ENCODE peak calls at places on chromosomes 12 and 14, in seven cellular contexts. One of them, this sample, is unnamed.

GRCh38 chr14:68854421-68854820 is 61.6 kb upstream of the ZFP36L1 start:
- DNase-seq in A549: no peak
- DNase-seq in H1: peak
- DNase-seq in SK-N-SH: no peak
- DNase-seq in K562: peak
- DNase-seq in HepG2: no peak
- DNase-seq in GM12878: no peak
- DNase-seq in this sample: no peak

GRCh38 chr12:101074940-101075680 is 134.9 kb downstream of the SLC5A8 start:
- DNase-seq in A549: no peak
- DNase-seq in H1: no peak
- DNase-seq in SK-N-SH: no peak
- DNase-seq in K562: no peak
- DNase-seq in HepG2: no peak
- DNase-seq in GM12878: no peak
- DNase-seq in this sample: peak

GRCh38 chr14:85533821-85534271 is 3.9 kb downstream of the FLRT2 start:
- DNase-seq in A549: peak
- DNase-seq in H1: peak
- DNase-seq in SK-N-SH: no peak
- DNase-seq in K562: no peak
- DNase-seq in HepG2: no peak
- DNase-seq in GM12878: no peak
- DNase-seq in this sample: peak

GRCh38 chr14:67680121-67680602 is 5.7 kb upstream of the VTI1B start:
- DNase-seq in A549: no peak
- DNase-seq in H1: no peak
- DNase-seq in SK-N-SH: no peak
- DNase-seq in K562: peak
- DNase-seq in HepG2: no peak
- DNase-seq in GM12878: peak
- DNase-seq in this sample: peak

GRCh38 chr12:69686731-69687130 is 12.4 kb downstream of the BEST3 start:
- DNase-seq in A549: no peak
- DNase-seq in H1: no peak
- DNase-seq in SK-N-SH: no peak
- DNase-seq in K562: no peak
- DNase-seq in HepG2: no peak
- DNase-seq in GM12878: no peak
- DNase-seq in this sample: no peak

GRCh38 chr12:132238487-132239248 is 90.7 kb downstream of the GALNT9 start:
- DNase-seq in A549: no peak
- DNase-seq in H1: no peak
- DNase-seq in SK-N-SH: no peak
- DNase-seq in K562: no peak
- DNase-seq in HepG2: no peak
- DNase-seq in GM12878: no peak
- DNase-seq in this sample: no peak

GRCh38 chr14:97874394-97874793 is 1077.2 kb downstream of the VRK1 start:
- DNase-seq in A549: no peak
- DNase-seq in H1: no peak
- DNase-seq in SK-N-SH: no peak
- DNase-seq in K562: no peak
- DNase-seq in HepG2: no peak
- DNase-seq in GM12878: no peak
- DNase-seq in this sample: no peak

GRCh38 chr12:56151672-56152131 is 685 bp upstream of the MYL6B start:
- DNase-seq in A549: peak
- DNase-seq in H1: peak
- DNase-seq in SK-N-SH: peak
- DNase-seq in K562: peak
- DNase-seq in HepG2: peak
- DNase-seq in GM12878: no peak
- DNase-seq in this sample: no peak

GRCh38 chr12:2179953-2180736 is 127.4 kb downstream of the CACNA1C start:
- DNase-seq in A549: peak
- DNase-seq in H1: no peak
- DNase-seq in SK-N-SH: no peak
- DNase-seq in K562: no peak
- DNase-seq in HepG2: no peak
- DNase-seq in GM12878: no peak
- DNase-seq in this sample: peak

GRCh38 chr12:122839907-122840554 is 4.8 kb downstream of the HIP1R start:
- DNase-seq in A549: no peak
- DNase-seq in H1: no peak
- DNase-seq in SK-N-SH: no peak
- DNase-seq in K562: no peak
- DNase-seq in HepG2: no peak
- DNase-seq in GM12878: no peak
- DNase-seq in this sample: no peak

GRCh38 chr14:80055912-80056801 is 155.1 kb downstream of the DIO2 start:
- DNase-seq in A549: peak
- DNase-seq in H1: peak
- DNase-seq in SK-N-SH: peak
- DNase-seq in K562: peak
- DNase-seq in HepG2: peak
- DNase-seq in GM12878: no peak
- DNase-seq in this sample: peak

GRCh38 chr14:69726761-69727511 is 40.0 kb upstream of the SRSF5 start:
- DNase-seq in A549: peak
- DNase-seq in H1: peak
- DNase-seq in SK-N-SH: peak
- DNase-seq in K562: peak
- DNase-seq in HepG2: peak
- DNase-seq in GM12878: peak
- DNase-seq in this sample: peak

GRCh38 chr12:88393017-88393767 is 187.1 kb downstream of the KITLG start:
- DNase-seq in A549: no peak
- DNase-seq in H1: no peak
- DNase-seq in SK-N-SH: peak
- DNase-seq in K562: peak
- DNase-seq in HepG2: peak
- DNase-seq in GM12878: no peak
- DNase-seq in this sample: peak

GRCh38 chr14:102775855-102776760 is 1.1 kb upstream of the TRAF3 start:
- DNase-seq in A549: no peak
- DNase-seq in H1: no peak
- DNase-seq in SK-N-SH: no peak
- DNase-seq in K562: no peak
- DNase-seq in HepG2: peak
- DNase-seq in GM12878: no peak
- DNase-seq in this sample: peak

GRCh38 chr14:94681300-94682060 is 69.3 kb downstream of the SERPINA3 start:
- DNase-seq in A549: peak
- DNase-seq in H1: no peak
- DNase-seq in SK-N-SH: peak
- DNase-seq in K562: peak
- DNase-seq in HepG2: peak
- DNase-seq in GM12878: no peak
- DNase-seq in this sample: peak

GRCh38 chr14:91609183-91609582 is 99.1 kb upstream of the PPP4R3A start:
- DNase-seq in A549: no peak
- DNase-seq in H1: no peak
- DNase-seq in SK-N-SH: no peak
- DNase-seq in K562: no peak
- DNase-seq in HepG2: no peak
- DNase-seq in GM12878: no peak
- DNase-seq in this sample: no peak

GRCh38 chr14:105199093-105199492 is 18.0 kb upstream of the NUDT14 start:
- DNase-seq in A549: no peak
- DNase-seq in H1: no peak
- DNase-seq in SK-N-SH: no peak
- DNase-seq in K562: peak
- DNase-seq in HepG2: no peak
- DNase-seq in GM12878: no peak
- DNase-seq in this sample: peak

GRCh38 chr12:67534671-67535070 is 113.9 kb upstream of the DYRK2 start:
- DNase-seq in A549: peak
- DNase-seq in H1: no peak
- DNase-seq in SK-N-SH: no peak
- DNase-seq in K562: no peak
- DNase-seq in HepG2: no peak
- DNase-seq in GM12878: no peak
- DNase-seq in this sample: peak

GRCh38 chr12:42961395-42961794 is 371.8 kb upstream of the PRICKLE1 start:
- DNase-seq in A549: peak
- DNase-seq in H1: no peak
- DNase-seq in SK-N-SH: no peak
- DNase-seq in K562: no peak
- DNase-seq in HepG2: peak
- DNase-seq in GM12878: no peak
- DNase-seq in this sample: peak

GRCh38 chr12:46948936-46949555 is 123.2 kb upstream of the SLC38A4 start:
- DNase-seq in A549: no peak
- DNase-seq in H1: no peak
- DNase-seq in SK-N-SH: no peak
- DNase-seq in K562: no peak
- DNase-seq in HepG2: no peak
- DNase-seq in GM12878: no peak
- DNase-seq in this sample: no peak

DNA sequence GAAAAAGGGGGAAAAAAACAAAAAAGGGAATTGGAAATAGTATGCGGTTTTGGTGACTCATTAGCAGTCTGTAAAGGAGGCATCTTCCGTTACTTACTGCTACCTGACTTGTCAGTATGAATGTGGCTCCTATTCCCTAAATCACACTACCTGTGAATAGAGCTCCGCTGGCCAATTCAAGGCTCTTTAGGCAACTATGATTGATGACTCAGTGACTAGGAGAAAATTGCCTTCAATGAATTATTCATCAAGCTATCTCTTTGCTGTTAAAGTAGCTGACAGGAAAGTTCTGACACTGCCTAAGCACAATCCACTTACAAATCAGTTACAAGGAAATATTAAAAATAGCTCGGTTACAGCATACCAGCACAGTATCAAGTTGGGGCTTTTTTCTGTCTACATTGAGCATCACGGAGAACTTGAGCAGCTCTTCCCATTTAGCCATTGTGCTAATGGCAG is 450.2 kb downstream of the FOXG1 start:
- DNase-seq in A549: no peak
- DNase-seq in H1: no peak
- DNase-seq in SK-N-SH: no peak
- DNase-seq in K562: no peak
- DNase-seq in HepG2: no peak
- DNase-seq in GM12878: no peak
- DNase-seq in this sample: no peak
- TF ChIP-seq RFX5 in A549: no peak
- TF ChIP-seq RFX5 in H1: no peak
- TF ChIP-seq RFX5 in SK-N-SH: no peak
- TF ChIP-seq RFX5 in K562: no peak
- TF ChIP-seq RFX5 in HepG2: no peak
- TF ChIP-seq RFX5 in GM12878: no peak
- TF ChIP-seq RFX5 in this sample: no peak

GRCh38 chr14:34956906-34957305 is 25.9 kb upstream of the SRP54 start:
- DNase-seq in A549: no peak
- DNase-seq in H1: no peak
- DNase-seq in SK-N-SH: no peak
- DNase-seq in K562: no peak
- DNase-seq in HepG2: no peak
- DNase-seq in GM12878: no peak
- DNase-seq in this sample: no peak

GRCh38 chr14:34946699-34947098 is 36.1 kb upstream of the SRP54 start:
- DNase-seq in A549: no peak
- DNase-seq in H1: no peak
- DNase-seq in SK-N-SH: no peak
- DNase-seq in K562: no peak
- DNase-seq in HepG2: no peak
- DNase-seq in GM12878: no peak
- DNase-seq in this sample: no peak

DNA sequence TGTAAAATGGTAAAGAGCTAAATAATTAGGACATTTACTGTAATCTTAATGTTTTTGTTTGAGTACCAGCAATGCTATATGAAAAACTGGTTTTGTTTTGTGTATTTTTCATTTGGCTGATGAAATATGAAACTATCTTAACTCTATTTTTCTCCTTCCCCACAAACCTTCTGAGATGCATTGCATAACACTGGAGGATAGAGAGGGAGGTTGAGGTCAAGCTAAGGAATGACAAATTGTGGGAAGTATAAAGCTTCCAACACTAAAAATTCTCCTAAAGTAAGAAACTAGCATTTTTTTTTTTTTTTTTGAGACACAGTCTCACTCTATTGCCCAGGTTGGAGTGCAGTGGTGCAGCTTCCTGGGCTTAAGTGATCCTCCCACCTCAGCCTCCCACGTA is 31.5 kb upstream of the SRP54 start:
- DNase-seq in A549: no peak
- DNase-seq in H1: no peak
- DNase-seq in SK-N-SH: no peak
- DNase-seq in K562: no peak
- DNase-seq in HepG2: no peak
- DNase-seq in GM12878: no peak
- DNase-seq in this sample: peak
- TF ChIP-seq USF2 in A549: no peak
- TF ChIP-seq USF2 in H1: no peak
- TF ChIP-seq USF2 in SK-N-SH: no peak
- TF ChIP-seq USF2 in K562: no peak
- TF ChIP-seq USF2 in HepG2: no peak
- TF ChIP-seq USF2 in GM12878: no peak
- TF ChIP-seq USF2 in this sample: no peak

DNA sequence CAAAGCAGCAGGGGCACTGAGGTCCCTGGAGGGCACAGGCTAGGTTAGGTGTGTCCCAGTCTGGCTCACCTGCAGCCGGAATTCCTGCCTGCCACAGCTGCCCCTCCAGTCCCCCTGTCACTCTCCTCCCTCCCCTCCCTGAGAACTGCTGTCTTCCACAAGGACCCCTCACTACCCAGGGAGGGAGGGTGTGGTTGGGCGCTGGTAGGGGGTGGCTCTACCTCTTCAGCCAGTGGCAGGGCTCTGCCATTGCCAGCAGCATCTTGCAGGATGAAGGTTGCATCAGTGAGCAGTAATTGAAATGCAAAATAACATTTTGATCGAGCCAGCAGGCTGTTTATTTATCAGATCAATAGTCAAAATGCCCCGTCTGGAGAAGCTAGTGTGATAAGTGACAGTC is 45.7 kb downstream of the ESRRB start:
- DNase-seq in A549: no peak
- DNase-seq in H1: peak
- DNase-seq in SK-N-SH: peak
- DNase-seq in K562: no peak
- DNase-seq in HepG2: no peak
- DNase-seq in GM12878: no peak
- DNase-seq in this sample: no peak
- TF ChIP-seq RFX5 in A549: no peak
- TF ChIP-seq RFX5 in H1: no peak
- TF ChIP-seq RFX5 in SK-N-SH: no peak
- TF ChIP-seq RFX5 in K562: no peak
- TF ChIP-seq RFX5 in HepG2: no peak
- TF ChIP-seq RFX5 in GM12878: no peak
- TF ChIP-seq RFX5 in this sample: no peak

DNA sequence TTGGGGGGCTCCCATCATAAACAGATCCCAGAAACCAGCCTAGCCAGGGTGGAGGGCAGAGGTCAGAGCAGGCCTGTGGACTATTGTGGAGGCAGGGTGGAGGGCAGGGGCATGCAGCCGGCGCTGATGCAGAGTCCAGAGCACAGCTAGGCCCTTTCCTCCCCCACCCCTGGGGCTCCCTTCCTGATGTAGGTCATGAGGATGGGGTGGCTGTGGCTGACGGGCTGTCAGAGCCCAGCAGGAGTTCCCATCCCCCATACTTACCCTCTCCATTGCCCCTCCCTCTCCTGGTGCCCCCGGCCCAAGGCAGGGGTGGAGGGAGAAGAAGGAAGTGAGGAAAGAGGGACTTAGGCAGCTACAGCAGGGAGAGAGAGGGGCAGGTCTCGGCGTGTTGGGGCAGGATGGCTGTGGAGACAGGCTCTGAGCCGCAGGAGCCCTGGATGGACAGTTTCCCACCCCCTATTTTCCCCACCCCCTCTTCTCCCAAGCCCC is 5.7 kb upstream of the ZNF385A start:
- DNase-seq in A549: no peak
- DNase-seq in H1: peak
- DNase-seq in SK-N-SH: no peak
- DNase-seq in K562: peak
- DNase-seq in HepG2: no peak
- DNase-seq in GM12878: no peak
- DNase-seq in this sample: no peak
- TF ChIP-seq USF2 in A549: no peak
- TF ChIP-seq USF2 in H1: no peak
- TF ChIP-seq USF2 in SK-N-SH: no peak
- TF ChIP-seq USF2 in K562: no peak
- TF ChIP-seq USF2 in HepG2: no peak
- TF ChIP-seq USF2 in GM12878: no peak
- TF ChIP-seq USF2 in this sample: no peak

This sample was measured in IMR-90.